ENCODE peak calls at places on chromosomes 16 and 17, in ten cellular contexts. One of them, this sample, is unnamed. For H3K9me3, the result is how much of the 10 kb centered on the place peaks cover.

GRCh38 chr16:72590179-72590937 is 418.4 kb upstream of the PMFBP1 start:
- DNase-seq in tibial nerve: no peak
- DNase-seq in ascending aorta: no peak
- DNase-seq in body of pancreas: no peak
- DNase-seq in SK-N-MC: no peak
- DNase-seq in H1: no peak
- DNase-seq in CD8-positive, alpha-beta T cell: no peak
- DNase-seq in adrenal gland: no peak
- DNase-seq in GM23248: no peak
- DNase-seq in CD4-positive, alpha-beta memory T cell: no peak
- DNase-seq in this sample: no peak

GRCh38 chr17:76027159-76027839 is at the start of gene EVPL:
- DNase-seq in tibial nerve: no peak
- DNase-seq in ascending aorta: no peak
- DNase-seq in body of pancreas: peak
- DNase-seq in SK-N-MC: no peak
- DNase-seq in H1: no peak
- DNase-seq in CD8-positive, alpha-beta T cell: no peak
- DNase-seq in adrenal gland: no peak
- DNase-seq in GM23248: no peak
- DNase-seq in CD4-positive, alpha-beta memory T cell: no peak
- DNase-seq in this sample: no peak

GRCh38 chr16:87372305-87372704 is 11.3 kb downstream of the FBXO31 start:
- DNase-seq in tibial nerve: no peak
- DNase-seq in ascending aorta: no peak
- DNase-seq in body of pancreas: no peak
- DNase-seq in SK-N-MC: no peak
- DNase-seq in H1: no peak
- DNase-seq in CD8-positive, alpha-beta T cell: no peak
- DNase-seq in adrenal gland: no peak
- DNase-seq in GM23248: no peak
- DNase-seq in CD4-positive, alpha-beta memory T cell: no peak
- DNase-seq in this sample: no peak

GRCh38 chr17:71985111-71986039 is 135.4 kb upstream of the SOX9 start:
- DNase-seq in tibial nerve: no peak
- DNase-seq in ascending aorta: no peak
- DNase-seq in body of pancreas: no peak
- DNase-seq in SK-N-MC: no peak
- DNase-seq in H1: no peak
- DNase-seq in CD8-positive, alpha-beta T cell: no peak
- DNase-seq in adrenal gland: no peak
- DNase-seq in GM23248: no peak
- DNase-seq in CD4-positive, alpha-beta memory T cell: no peak
- DNase-seq in this sample: no peak

GRCh38 chr17:58991718-58992331 is 114.9 kb downstream of the TRIM37 start:
- DNase-seq in tibial nerve: no peak
- DNase-seq in ascending aorta: no peak
- DNase-seq in body of pancreas: no peak
- DNase-seq in SK-N-MC: no peak
- DNase-seq in H1: no peak
- DNase-seq in CD8-positive, alpha-beta T cell: no peak
- DNase-seq in adrenal gland: no peak
- DNase-seq in GM23248: peak
- DNase-seq in CD4-positive, alpha-beta memory T cell: no peak
- DNase-seq in this sample: no peak

GRCh38 chr17:55463600-55463999 is 42.0 kb upstream of the MMD start:
- DNase-seq in tibial nerve: no peak
- DNase-seq in ascending aorta: no peak
- DNase-seq in body of pancreas: no peak
- DNase-seq in SK-N-MC: no peak
- DNase-seq in H1: no peak
- DNase-seq in CD8-positive, alpha-beta T cell: no peak
- DNase-seq in adrenal gland: no peak
- DNase-seq in GM23248: no peak
- DNase-seq in CD4-positive, alpha-beta memory T cell: no peak
- DNase-seq in this sample: no peak

GRCh38 chr16:83907926-83908325 is 9.0 kb downstream of the MLYCD start:
- DNase-seq in tibial nerve: no peak
- DNase-seq in ascending aorta: no peak
- DNase-seq in body of pancreas: no peak
- DNase-seq in SK-N-MC: no peak
- DNase-seq in H1: no peak
- DNase-seq in CD8-positive, alpha-beta T cell: no peak
- DNase-seq in adrenal gland: no peak
- DNase-seq in GM23248: no peak
- DNase-seq in CD4-positive, alpha-beta memory T cell: no peak
- DNase-seq in this sample: no peak

GRCh38 chr17:9036336-9036735 is 15.0 kb downstream of the NTN1 start:
- DNase-seq in tibial nerve: no peak
- DNase-seq in ascending aorta: no peak
- DNase-seq in body of pancreas: no peak
- DNase-seq in SK-N-MC: no peak
- DNase-seq in H1: no peak
- DNase-seq in CD8-positive, alpha-beta T cell: no peak
- DNase-seq in adrenal gland: no peak
- DNase-seq in GM23248: no peak
- DNase-seq in CD4-positive, alpha-beta memory T cell: no peak
- DNase-seq in this sample: no peak

GRCh38 chr16:66924527-66925321 is 611 bp downstream of the RRAD start:
- DNase-seq in tibial nerve: no peak
- DNase-seq in ascending aorta: no peak
- DNase-seq in body of pancreas: no peak
- DNase-seq in SK-N-MC: no peak
- DNase-seq in H1: peak
- DNase-seq in CD8-positive, alpha-beta T cell: no peak
- DNase-seq in adrenal gland: no peak
- DNase-seq in GM23248: peak
- DNase-seq in CD4-positive, alpha-beta memory T cell: peak
- DNase-seq in this sample: peak

GRCh38 chr16:11538880-11539279 is 47.8 kb downstream of the LITAF start:
- DNase-seq in tibial nerve: no peak
- DNase-seq in ascending aorta: no peak
- DNase-seq in body of pancreas: no peak
- DNase-seq in SK-N-MC: no peak
- DNase-seq in H1: no peak
- DNase-seq in CD8-positive, alpha-beta T cell: no peak
- DNase-seq in adrenal gland: no peak
- DNase-seq in GM23248: no peak
- DNase-seq in CD4-positive, alpha-beta memory T cell: no peak
- DNase-seq in this sample: no peak

GRCh38 chr16:35911899-35912298 is 2452.5 kb downstream of the TP53TG3F start:
- DNase-seq in tibial nerve: no peak
- DNase-seq in ascending aorta: no peak
- DNase-seq in body of pancreas: no peak
- DNase-seq in SK-N-MC: no peak
- DNase-seq in H1: no peak
- DNase-seq in CD8-positive, alpha-beta T cell: no peak
- DNase-seq in adrenal gland: no peak
- DNase-seq in GM23248: no peak
- DNase-seq in CD4-positive, alpha-beta memory T cell: no peak
- DNase-seq in this sample: no peak
- H3K9me3 ChIP-seq in tibial nerve: under half
- H3K9me3 ChIP-seq in ascending aorta: under half
- H3K9me3 ChIP-seq in body of pancreas: under half
- H3K9me3 ChIP-seq in SK-N-MC: under half
- H3K9me3 ChIP-seq in H1: half or more
- H3K9me3 ChIP-seq in CD8-positive, alpha-beta T cell: under half
- H3K9me3 ChIP-seq in adrenal gland: under half
- H3K9me3 ChIP-seq in GM23248: under half
- H3K9me3 ChIP-seq in CD4-positive, alpha-beta memory T cell: under half
- H3K9me3 ChIP-seq in this sample: under half

GRCh38 chr17:13004336-13004735 is 13.5 kb downstream of the ELAC2 start:
- DNase-seq in tibial nerve: no peak
- DNase-seq in ascending aorta: no peak
- DNase-seq in body of pancreas: no peak
- DNase-seq in SK-N-MC: no peak
- DNase-seq in H1: no peak
- DNase-seq in CD8-positive, alpha-beta T cell: no peak
- DNase-seq in adrenal gland: no peak
- DNase-seq in GM23248: peak
- DNase-seq in CD4-positive, alpha-beta memory T cell: no peak
- DNase-seq in this sample: no peak

GRCh38 chr17:13010959-13011358 is 6.9 kb downstream of the ELAC2 start:
- DNase-seq in tibial nerve: no peak
- DNase-seq in ascending aorta: no peak
- DNase-seq in body of pancreas: no peak
- DNase-seq in SK-N-MC: no peak
- DNase-seq in H1: no peak
- DNase-seq in CD8-positive, alpha-beta T cell: no peak
- DNase-seq in adrenal gland: peak
- DNase-seq in GM23248: no peak
- DNase-seq in CD4-positive, alpha-beta memory T cell: no peak
- DNase-seq in this sample: no peak

GRCh38 chr17:13005530-13005929 is 12.3 kb downstream of the ELAC2 start:
- DNase-seq in tibial nerve: no peak
- DNase-seq in ascending aorta: no peak
- DNase-seq in body of pancreas: no peak
- DNase-seq in SK-N-MC: no peak
- DNase-seq in H1: no peak
- DNase-seq in CD8-positive, alpha-beta T cell: no peak
- DNase-seq in adrenal gland: no peak
- DNase-seq in GM23248: no peak
- DNase-seq in CD4-positive, alpha-beta memory T cell: no peak
- DNase-seq in this sample: no peak

GRCh38 chr17:13003927-13004326 is 13.9 kb downstream of the ELAC2 start:
- DNase-seq in tibial nerve: no peak
- DNase-seq in ascending aorta: no peak
- DNase-seq in body of pancreas: no peak
- DNase-seq in SK-N-MC: no peak
- DNase-seq in H1: no peak
- DNase-seq in CD8-positive, alpha-beta T cell: no peak
- DNase-seq in adrenal gland: no peak
- DNase-seq in GM23248: no peak
- DNase-seq in CD4-positive, alpha-beta memory T cell: no peak
- DNase-seq in this sample: no peak

DNA sequence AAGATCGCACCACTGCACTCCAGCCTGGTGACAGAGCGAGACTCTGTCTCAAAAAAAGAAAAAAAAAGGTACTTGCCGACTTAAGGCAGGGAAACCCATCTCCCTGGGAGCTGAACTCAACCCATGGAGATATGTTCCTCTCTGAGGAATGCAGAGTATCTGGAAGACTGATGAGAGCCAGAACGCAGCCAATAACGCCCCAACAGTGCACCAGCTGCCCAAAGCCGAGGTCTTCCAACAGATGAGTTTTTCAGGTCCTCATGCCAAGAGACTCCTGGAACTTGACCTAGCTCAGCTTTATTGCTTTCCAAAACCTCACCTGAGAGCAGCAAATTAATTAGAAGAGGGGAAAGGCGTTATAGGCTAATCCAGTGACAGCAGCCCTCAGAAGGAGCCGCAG is 9.4 kb downstream of the ELAC2 start:
- DNase-seq in tibial nerve: no peak
- DNase-seq in ascending aorta: no peak
- DNase-seq in body of pancreas: no peak
- DNase-seq in SK-N-MC: no peak
- DNase-seq in H1: no peak
- DNase-seq in CD8-positive, alpha-beta T cell: no peak
- DNase-seq in adrenal gland: no peak
- DNase-seq in GM23248: no peak
- DNase-seq in CD4-positive, alpha-beta memory T cell: no peak
- DNase-seq in this sample: no peak
- H3K9me3 ChIP-seq in tibial nerve: under half
- H3K9me3 ChIP-seq in ascending aorta: under half
- H3K9me3 ChIP-seq in body of pancreas: under half
- H3K9me3 ChIP-seq in SK-N-MC: under half
- H3K9me3 ChIP-seq in H1: under half
- H3K9me3 ChIP-seq in CD8-positive, alpha-beta T cell: under half
- H3K9me3 ChIP-seq in adrenal gland: under half
- H3K9me3 ChIP-seq in GM23248: under half
- H3K9me3 ChIP-seq in CD4-positive, alpha-beta memory T cell: under half
- H3K9me3 ChIP-seq in this sample: under half

GRCh38 chr16:89798832-89799370 is 17.5 kb downstream of the FANCA start:
- DNase-seq in tibial nerve: no peak
- DNase-seq in ascending aorta: no peak
- DNase-seq in body of pancreas: no peak
- DNase-seq in SK-N-MC: no peak
- DNase-seq in H1: no peak
- DNase-seq in CD8-positive, alpha-beta T cell: no peak
- DNase-seq in adrenal gland: peak
- DNase-seq in GM23248: no peak
- DNase-seq in CD4-positive, alpha-beta memory T cell: no peak
- DNase-seq in this sample: no peak

GRCh38 chr16:89798126-89798525 is 18.3 kb downstream of the FANCA start:
- DNase-seq in tibial nerve: no peak
- DNase-seq in ascending aorta: no peak
- DNase-seq in body of pancreas: no peak
- DNase-seq in SK-N-MC: no peak
- DNase-seq in H1: no peak
- DNase-seq in CD8-positive, alpha-beta T cell: no peak
- DNase-seq in adrenal gland: no peak
- DNase-seq in GM23248: no peak
- DNase-seq in CD4-positive, alpha-beta memory T cell: no peak
- DNase-seq in this sample: no peak

GRCh38 chr16:89796104-89796503 is 20.3 kb downstream of the FANCA start:
- DNase-seq in tibial nerve: no peak
- DNase-seq in ascending aorta: no peak
- DNase-seq in body of pancreas: no peak
- DNase-seq in SK-N-MC: no peak
- DNase-seq in H1: no peak
- DNase-seq in CD8-positive, alpha-beta T cell: no peak
- DNase-seq in adrenal gland: no peak
- DNase-seq in GM23248: no peak
- DNase-seq in CD4-positive, alpha-beta memory T cell: no peak
- DNase-seq in this sample: no peak

GRCh38 chr16:89805136-89805905 is 11.1 kb downstream of the FANCA start:
- DNase-seq in tibial nerve: no peak
- DNase-seq in ascending aorta: no peak
- DNase-seq in body of pancreas: no peak
- DNase-seq in SK-N-MC: no peak
- DNase-seq in H1: no peak
- DNase-seq in CD8-positive, alpha-beta T cell: no peak
- DNase-seq in adrenal gland: no peak
- DNase-seq in GM23248: peak
- DNase-seq in CD4-positive, alpha-beta memory T cell: no peak
- DNase-seq in this sample: no peak

GRCh38 chr16:89801800-89802199 is 14.6 kb downstream of the FANCA start:
- DNase-seq in tibial nerve: no peak
- DNase-seq in ascending aorta: no peak
- DNase-seq in body of pancreas: no peak
- DNase-seq in SK-N-MC: no peak
- DNase-seq in H1: no peak
- DNase-seq in CD8-positive, alpha-beta T cell: no peak
- DNase-seq in adrenal gland: no peak
- DNase-seq in GM23248: no peak
- DNase-seq in CD4-positive, alpha-beta memory T cell: no peak
- DNase-seq in this sample: no peak
- H3K9me3 ChIP-seq in tibial nerve: under half
- H3K9me3 ChIP-seq in ascending aorta: under half
- H3K9me3 ChIP-seq in body of pancreas: under half
- H3K9me3 ChIP-seq in SK-N-MC: under half
- H3K9me3 ChIP-seq in H1: under half
- H3K9me3 ChIP-seq in CD8-positive, alpha-beta T cell: under half
- H3K9me3 ChIP-seq in adrenal gland: under half
- H3K9me3 ChIP-seq in GM23248: under half
- H3K9me3 ChIP-seq in CD4-positive, alpha-beta memory T cell: under half
- H3K9me3 ChIP-seq in this sample: under half

DNA sequence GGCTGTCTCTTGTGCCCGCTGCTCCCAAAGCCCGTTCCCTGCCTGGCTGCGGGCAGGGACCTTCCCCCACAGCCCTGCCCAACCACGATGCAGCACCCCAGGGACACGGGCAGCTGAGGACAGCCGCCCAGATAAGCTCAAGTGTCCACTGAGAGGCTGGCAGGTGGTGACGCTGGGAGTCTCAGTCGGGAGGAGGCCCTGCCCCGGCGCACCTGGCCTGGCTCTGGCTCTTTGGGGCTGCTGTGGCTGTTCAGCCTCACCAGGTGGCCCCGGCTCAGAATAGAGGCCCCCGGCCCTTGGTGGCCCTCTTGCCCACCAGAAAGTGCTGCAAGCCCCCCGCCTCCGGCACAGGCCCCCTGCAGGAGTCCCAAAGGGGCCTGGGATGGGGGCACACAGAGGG is 5.5 kb downstream of the NTHL1 start:
- DNase-seq in tibial nerve: no peak
- DNase-seq in ascending aorta: no peak
- DNase-seq in body of pancreas: no peak
- DNase-seq in SK-N-MC: no peak
- DNase-seq in H1: no peak
- DNase-seq in CD8-positive, alpha-beta T cell: no peak
- DNase-seq in adrenal gland: no peak
- DNase-seq in GM23248: no peak
- DNase-seq in CD4-positive, alpha-beta memory T cell: no peak
- DNase-seq in this sample: no peak
- H3K9me3 ChIP-seq in tibial nerve: under half
- H3K9me3 ChIP-seq in ascending aorta: under half
- H3K9me3 ChIP-seq in body of pancreas: under half
- H3K9me3 ChIP-seq in SK-N-MC: under half
- H3K9me3 ChIP-seq in H1: under half
- H3K9me3 ChIP-seq in CD8-positive, alpha-beta T cell: under half
- H3K9me3 ChIP-seq in adrenal gland: under half
- H3K9me3 ChIP-seq in GM23248: under half
- H3K9me3 ChIP-seq in CD4-positive, alpha-beta memory T cell: under half
- H3K9me3 ChIP-seq in this sample: under half